ENCODE peak calls at places on chromosome 4, in eight cellular contexts. One of them, this sample, is unnamed.

GRCh38 chr4:81757706-81758105 is 286.0 kb upstream of the RASGEF1B start:
- DNase-seq in left lung: no peak
- DNase-seq in neural progenitor cell: peak; percentile 11
- DNase-seq in lung: no peak
- DNase-seq in AG09309: no peak
- DNase-seq in HL-60: no peak
- DNase-seq in adrenal gland: peak; percentile 37
- DNase-seq in B cell: no peak
- DNase-seq in this sample: no peak

GRCh38 chr4:37661643-37662221 is 24.4 kb downstream of the RELL1 start:
- DNase-seq in neural progenitor cell: no peak
- DNase-seq in left lung: no peak
- DNase-seq in adrenal gland: no peak
- DNase-seq in HL-60: no peak
- DNase-seq in lung: no peak
- DNase-seq in B cell: no peak
- DNase-seq in AG09309: peak; percentile 10
- DNase-seq in this sample: no peak

GRCh38 chr4:81960968-81961367 is 412.8 kb downstream of the HNRNPD start:
- DNase-seq in lung: no peak
- DNase-seq in neural progenitor cell: no peak
- DNase-seq in left lung: no peak
- DNase-seq in AG09309: no peak
- DNase-seq in HL-60: no peak
- DNase-seq in adrenal gland: no peak
- DNase-seq in B cell: no peak
- DNase-seq in this sample: no peak

GRCh38 chr4:78818530-78818929 is 42.4 kb downstream of the BMP2K start:
- DNase-seq in B cell: no peak
- DNase-seq in lung: no peak
- DNase-seq in left lung: no peak
- DNase-seq in adrenal gland: no peak
- DNase-seq in HL-60: no peak
- DNase-seq in neural progenitor cell: no peak
- DNase-seq in AG09309: no peak
- DNase-seq in this sample: no peak

GRCh38 chr4:828641-829271 is 2.8 kb upstream of the CPLX1 start:
- DNase-seq in left lung: peak; percentile 27
- DNase-seq in B cell: no peak
- DNase-seq in lung: no peak
- DNase-seq in adrenal gland: peak; percentile 92
- DNase-seq in HL-60: no peak
- DNase-seq in neural progenitor cell: peak; percentile 45
- DNase-seq in AG09309: no peak
- DNase-seq in this sample: no peak

GRCh38 chr4:121973791-121974190 is 21.9 kb upstream of the TRPC3 start:
- DNase-seq in AG09309: no peak
- DNase-seq in adrenal gland: no peak
- DNase-seq in B cell: no peak
- DNase-seq in HL-60: no peak
- DNase-seq in neural progenitor cell: no peak
- DNase-seq in left lung: no peak
- DNase-seq in lung: no peak
- DNase-seq in this sample: no peak

GRCh38 chr4:64857198-64857597 is 447.9 kb upstream of the TECRL start:
- DNase-seq in adrenal gland: no peak
- DNase-seq in AG09309: no peak
- DNase-seq in left lung: no peak
- DNase-seq in neural progenitor cell: no peak
- DNase-seq in HL-60: no peak
- DNase-seq in B cell: no peak
- DNase-seq in lung: no peak
- DNase-seq in this sample: no peak

GRCh38 chr4:177461606-177462005 is 19.4 kb upstream of the AGA start:
- DNase-seq in B cell: no peak
- DNase-seq in adrenal gland: no peak
- DNase-seq in neural progenitor cell: no peak
- DNase-seq in lung: no peak
- DNase-seq in AG09309: no peak
- DNase-seq in HL-60: no peak
- DNase-seq in left lung: no peak
- DNase-seq in this sample: no peak

GRCh38 chr4:163110442-163110841 is 56.2 kb downstream of the NAF1 start:
- DNase-seq in AG09309: no peak
- DNase-seq in HL-60: no peak
- DNase-seq in B cell: no peak
- DNase-seq in lung: no peak
- DNase-seq in neural progenitor cell: no peak
- DNase-seq in left lung: no peak
- DNase-seq in adrenal gland: no peak
- DNase-seq in this sample: no peak

GRCh38 chr4:147581601-147582350 is 35.4 kb upstream of the TMEM184C start:
- DNase-seq in left lung: no peak
- DNase-seq in HL-60: no peak
- DNase-seq in neural progenitor cell: no peak
- DNase-seq in lung: no peak
- DNase-seq in AG09309: peak; percentile 66
- DNase-seq in B cell: no peak
- DNase-seq in adrenal gland: no peak
- DNase-seq in this sample: no peak

GRCh38 chr4:185305979-185306442 is 89.7 kb downstream of the LRP2BP start:
- DNase-seq in HL-60: no peak
- DNase-seq in adrenal gland: no peak
- DNase-seq in B cell: no peak
- DNase-seq in lung: no peak
- DNase-seq in AG09309: peak; percentile 96
- DNase-seq in left lung: no peak
- DNase-seq in neural progenitor cell: peak; percentile 92
- DNase-seq in this sample: no peak

GRCh38 chr4:159075531-159075932 is 27.3 kb upstream of the RAPGEF2 start:
- DNase-seq in left lung: no peak
- DNase-seq in B cell: no peak
- DNase-seq in neural progenitor cell: no peak
- DNase-seq in HL-60: no peak
- DNase-seq in lung: no peak
- DNase-seq in adrenal gland: no peak
- DNase-seq in AG09309: peak; percentile 16
- DNase-seq in this sample: no peak

GRCh38 chr4:78293348-78293747 is 236.2 kb downstream of the FRAS1 start:
- DNase-seq in lung: no peak
- DNase-seq in AG09309: no peak
- DNase-seq in B cell: no peak
- DNase-seq in neural progenitor cell: no peak
- DNase-seq in adrenal gland: no peak
- DNase-seq in HL-60: no peak
- DNase-seq in left lung: no peak
- DNase-seq in this sample: no peak

GRCh38 chr4:65825121-65825520 is 154.8 kb upstream of the EPHA5 start:
- DNase-seq in left lung: no peak
- DNase-seq in B cell: no peak
- DNase-seq in adrenal gland: no peak
- DNase-seq in lung: no peak
- DNase-seq in AG09309: no peak
- DNase-seq in neural progenitor cell: no peak
- DNase-seq in HL-60: no peak
- DNase-seq in this sample: no peak

GRCh38 chr4:168605411-168605810 is 108.6 kb downstream of the PALLD start:
- DNase-seq in left lung: no peak
- DNase-seq in HL-60: no peak
- DNase-seq in AG09309: no peak
- DNase-seq in B cell: no peak
- DNase-seq in lung: no peak
- DNase-seq in adrenal gland: no peak
- DNase-seq in neural progenitor cell: peak; percentile 33
- DNase-seq in this sample: no peak

GRCh38 chr4:108834167-108834566 is 71.3 kb upstream of the ETNPPL start:
- DNase-seq in B cell: no peak
- DNase-seq in lung: no peak
- DNase-seq in HL-60: no peak
- DNase-seq in adrenal gland: no peak
- DNase-seq in AG09309: no peak
- DNase-seq in neural progenitor cell: no peak
- DNase-seq in left lung: no peak
- DNase-seq in this sample: no peak

GRCh38 chr4:164509951-164510350 is 244.0 kb upstream of the SMIM31 start:
- DNase-seq in AG09309: no peak
- DNase-seq in adrenal gland: no peak
- DNase-seq in B cell: no peak
- DNase-seq in lung: no peak
- DNase-seq in left lung: no peak
- DNase-seq in neural progenitor cell: no peak
- DNase-seq in HL-60: no peak
- DNase-seq in this sample: no peak

DNA sequence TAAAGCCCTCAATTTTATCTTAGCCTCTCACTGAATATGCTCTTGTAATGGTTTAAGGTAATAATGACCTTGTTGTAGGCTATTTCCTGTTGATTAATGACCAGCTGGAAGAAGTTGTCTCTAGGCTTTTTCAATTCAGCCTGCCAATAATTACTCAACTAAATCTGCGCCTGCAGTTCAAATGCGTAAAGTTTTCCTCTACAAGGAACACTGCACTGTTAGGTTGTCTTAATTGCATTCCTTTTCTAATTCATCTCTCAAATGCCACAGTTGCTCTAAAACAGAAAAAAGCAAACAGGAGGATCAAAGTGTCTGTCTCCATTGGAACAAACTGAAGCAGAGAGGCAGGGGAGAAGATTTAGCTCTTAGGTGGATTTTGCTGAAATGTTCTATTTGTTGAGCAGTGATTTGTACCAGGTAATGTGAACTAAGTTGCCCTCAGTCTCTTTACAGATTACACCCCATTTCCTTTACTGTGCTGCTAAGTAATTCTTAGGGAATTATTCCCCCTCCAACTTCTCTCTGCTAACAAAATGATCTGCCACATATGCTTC is 149.1 kb downstream of the SPRY1 start:
- DNase-seq in lung: no peak
- DNase-seq in adrenal gland: no peak
- DNase-seq in neural progenitor cell: no peak
- DNase-seq in B cell: no peak
- DNase-seq in left lung: no peak
- DNase-seq in AG09309: no peak
- DNase-seq in HL-60: no peak
- DNase-seq in this sample: no peak
- TF ChIP-seq CTCF in lung: no peak
- TF ChIP-seq CTCF in adrenal gland: no peak
- TF ChIP-seq CTCF in neural progenitor cell: no peak
- TF ChIP-seq CTCF in B cell: no peak
- TF ChIP-seq CTCF in left lung: no peak
- TF ChIP-seq CTCF in AG09309: no peak
- TF ChIP-seq CTCF in HL-60: no peak
- TF ChIP-seq CTCF in this sample: no peak

DNA sequence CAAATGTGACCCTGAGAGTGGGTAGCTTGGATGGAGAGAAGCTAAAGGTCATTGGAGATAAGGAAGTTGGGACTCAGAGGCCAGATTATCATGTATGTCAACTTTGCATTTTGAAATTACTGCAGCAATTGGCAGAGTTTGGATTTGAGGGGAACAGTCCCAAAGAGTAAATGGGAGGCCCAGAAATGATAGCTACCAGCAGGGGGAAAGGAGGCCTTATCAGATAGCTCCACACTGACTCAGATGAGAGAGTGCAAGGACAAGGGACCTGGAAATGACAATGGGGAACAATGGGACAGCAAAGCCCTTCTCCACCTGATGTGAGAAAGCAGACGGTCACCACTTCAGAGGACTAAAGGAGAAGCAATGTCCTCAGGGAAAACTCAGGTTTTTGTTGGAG is 201.5 kb upstream of the JADE1 start:
- DNase-seq in HL-60: no peak
- DNase-seq in AG09309: no peak
- DNase-seq in adrenal gland: peak; percentile 53
- DNase-seq in B cell: no peak
- DNase-seq in left lung: no peak
- DNase-seq in neural progenitor cell: no peak
- DNase-seq in lung: no peak
- DNase-seq in this sample: no peak
- TF ChIP-seq CTCF in HL-60: no peak
- TF ChIP-seq CTCF in AG09309: no peak
- TF ChIP-seq CTCF in adrenal gland: peak; percentile 50
- TF ChIP-seq CTCF in B cell: no peak
- TF ChIP-seq CTCF in left lung: no peak
- TF ChIP-seq CTCF in neural progenitor cell: no peak
- TF ChIP-seq CTCF in lung: no peak
- TF ChIP-seq CTCF in this sample: no peak

DNA sequence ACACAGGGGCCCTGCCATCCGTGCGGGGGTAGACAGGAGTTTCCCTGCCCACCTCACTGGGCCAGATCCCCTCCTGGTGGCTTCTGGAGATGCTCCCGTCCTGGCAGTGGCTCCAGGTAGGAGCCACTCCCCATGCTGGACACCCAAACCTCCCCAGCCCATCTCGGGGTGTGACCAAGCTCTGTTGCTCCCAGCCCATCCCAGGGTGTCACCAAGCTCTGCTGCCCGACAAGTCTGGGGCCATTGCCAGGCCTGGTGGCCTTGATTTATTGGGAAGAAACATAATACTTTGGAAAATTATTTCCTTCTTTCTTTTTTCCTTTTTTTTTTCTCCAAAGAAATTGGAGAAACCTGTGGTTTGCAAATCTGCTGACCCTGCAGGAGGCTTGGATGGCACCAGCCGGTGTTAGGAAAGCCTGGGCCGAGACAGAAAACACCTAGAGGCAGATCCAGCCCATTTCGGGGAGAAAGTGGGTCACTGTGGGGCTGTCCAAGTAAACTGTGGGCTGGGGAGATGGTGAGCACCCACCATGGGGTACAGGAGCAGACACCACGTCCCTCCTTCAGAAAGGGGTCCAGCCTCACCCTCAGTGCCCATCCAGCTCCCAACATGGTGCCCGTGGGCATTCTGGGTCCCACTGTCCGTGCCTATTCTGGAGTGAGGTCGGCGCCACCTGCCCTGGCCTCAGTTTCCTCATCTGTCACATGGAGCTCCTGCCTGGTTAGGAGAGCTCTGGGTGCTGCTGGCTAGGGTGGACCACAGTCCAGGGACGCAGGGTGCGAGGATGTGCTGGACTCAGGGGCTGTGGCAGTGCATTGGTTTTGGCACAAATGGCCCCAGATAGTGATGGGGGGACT is 59.4 kb upstream of the ADRA2C start:
- DNase-seq in neural progenitor cell: no peak
- DNase-seq in B cell: no peak
- DNase-seq in HL-60: no peak
- DNase-seq in adrenal gland: no peak
- DNase-seq in AG09309: no peak
- DNase-seq in lung: no peak
- DNase-seq in left lung: peak; percentile 25
- DNase-seq in this sample: no peak
- TF ChIP-seq CTCF in neural progenitor cell: no peak
- TF ChIP-seq CTCF in B cell: no peak
- TF ChIP-seq CTCF in HL-60: no peak
- TF ChIP-seq CTCF in adrenal gland: no peak
- TF ChIP-seq CTCF in AG09309: no peak
- TF ChIP-seq CTCF in lung: no peak
- TF ChIP-seq CTCF in left lung: no peak
- TF ChIP-seq CTCF in this sample: no peak

DNA sequence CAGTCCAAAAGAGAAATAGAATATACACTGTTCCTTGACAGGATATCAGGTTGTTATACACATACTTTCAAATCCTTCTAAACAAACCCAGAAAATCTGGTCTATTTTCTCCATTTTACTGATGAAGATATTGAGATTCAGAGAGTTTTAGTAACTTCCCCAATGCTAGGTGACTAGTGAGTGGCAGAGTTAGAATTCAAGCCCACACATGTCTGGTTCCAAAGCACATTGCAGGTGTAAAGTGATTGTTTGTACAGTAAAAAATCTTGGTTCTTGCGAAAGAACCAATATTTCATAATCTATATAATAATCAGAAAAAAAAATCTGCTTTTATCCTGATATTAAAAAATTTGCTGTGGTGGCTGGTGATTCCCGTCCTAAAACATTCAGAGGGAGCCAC is 39.5 kb upstream of the EMCN start:
- DNase-seq in B cell: no peak
- DNase-seq in lung: no peak
- DNase-seq in neural progenitor cell: no peak
- DNase-seq in HL-60: no peak
- DNase-seq in adrenal gland: no peak
- DNase-seq in AG09309: no peak
- DNase-seq in left lung: no peak
- DNase-seq in this sample: no peak
- TF ChIP-seq CTCF in B cell: no peak
- TF ChIP-seq CTCF in lung: no peak
- TF ChIP-seq CTCF in neural progenitor cell: no peak
- TF ChIP-seq CTCF in HL-60: no peak
- TF ChIP-seq CTCF in adrenal gland: no peak
- TF ChIP-seq CTCF in AG09309: no peak
- TF ChIP-seq CTCF in left lung: no peak
- TF ChIP-seq CTCF in this sample: no peak

This sample was measured in GM10248.